ENCODE peak calls at places on chromosome 3, in seven cellular contexts. N is dorsolateral prefrontal cortex; L is CD4-positive, alpha-beta memory T cell; F is endodermal cell; Q is IMR-90; H is neural progenitor cell; Z is lower lobe of right lung. K is an unnamed sample.

GRCh38 chr3:134039161-134039862 is 9.6 kb upstream of the SLCO2A1 start:
- DNase-seq in L (no peak), Z (no peak), Q (no peak), F (peak), N (no peak), H (no peak), K (no peak)

GRCh38 chr3:73668366-73668765 is 43.6 kb upstream of the PDZRN3 start:
- DNase-seq in H (no peak), N (no peak), Z (no peak), F (no peak), L (no peak), Q (no peak), K (no peak)

GRCh38 chr3:38843898-38844297 is 27.9 kb upstream of the SCN10A start:
- DNase-seq in N (no peak), Q (peak), F (no peak), H (peak), L (no peak), Z (no peak), K (peak)

GRCh38 chr3:52891615-52892081 is 5.7 kb downstream of the STIMATE start:
- DNase-seq in H (no peak), Z (peak), Q (peak), F (no peak), N (no peak), L (no peak), K (peak)

GRCh38 chr3:110246796-110247369 is 824.7 kb upstream of the NECTIN3 start:
- DNase-seq in F (no peak), Z (no peak), L (no peak), N (no peak), H (no peak), Q (no peak), K (no peak)

GRCh38 chr3:14141602-14142315 is 16.9 kb downstream of the TMEM43 start:
- DNase-seq in N (no peak), L (no peak), Z (no peak), Q (no peak), F (no peak), H (no peak), K (no peak)

GRCh38 chr3:99925584-99925983 is 107.9 kb downstream of the CMSS1 start:
- DNase-seq in Z (peak), L (no peak), Q (peak), N (no peak), H (no peak), F (no peak), K (peak)

GRCh38 chr3:32557640-32558352 is 12.9 kb downstream of the DYNC1LI1 start:
- DNase-seq in N (no peak), L (no peak), Q (no peak), H (no peak), Z (no peak), F (no peak), K (no peak)

GRCh38 chr3:128068156-128068620 is 16.0 kb downstream of the SEC61A1 start:
- DNase-seq in Q (peak), Z (no peak), L (peak), N (no peak), H (peak), F (peak), K (no peak)

GRCh38 chr3:116446037-116446436 is 750 bp upstream of the LSAMP start:
- DNase-seq in F (no peak), Q (no peak), H (no peak), Z (no peak), N (no peak), L (no peak), K (no peak)

GRCh38 chr3:72004749-72005292 is 219.9 kb upstream of the PROK2 start:
- DNase-seq in H (no peak), Z (no peak), N (no peak), F (no peak), L (no peak), Q (peak), K (peak)

GRCh38 chr3:23743141-23743784 is 62.5 kb upstream of the UBE2E1 start:
- DNase-seq in F (peak), Q (no peak), L (no peak), N (no peak), H (peak), Z (no peak), K (no peak)

GRCh38 chr3:184258926-184259325 is 2.4 kb downstream of the CAMK2N2 start:
- DNase-seq in F (no peak), L (no peak), Z (no peak), H (no peak), Q (no peak), N (no peak), K (no peak)

GRCh38 chr3:86793786-86794185 is 197.2 kb downstream of the VGLL3 start:
- DNase-seq in H (peak), L (no peak), N (no peak), Z (no peak), Q (peak), F (no peak), K (peak)

GRCh38 chr3:160280836-160281235 is 55.6 kb downstream of the C3orf80 start:
- DNase-seq in N (no peak), F (no peak), Z (no peak), L (no peak), Q (no peak), H (no peak), K (no peak)

GRCh38 chr3:99071096-99071495 is 169.6 kb upstream of the DCBLD2 start:
- DNase-seq in L (no peak), Q (no peak), F (no peak), Z (no peak), N (no peak), H (no peak), K (no peak)

GRCh38 chr3:73955671-73956070 is 330.9 kb upstream of the PDZRN3 start:
- DNase-seq in Z (no peak), F (no peak), Q (no peak), L (no peak), H (no peak), N (no peak), K (no peak)

GRCh38 chr3:22798461-22798860 is 404.7 kb upstream of the UBE2E2 start:
- DNase-seq in N (no peak), F (no peak), Z (no peak), Q (no peak), L (no peak), H (no peak), K (no peak)

GRCh38 chr3:15462451-15462850 is 35.1 kb downstream of the EAF1 start:
- DNase-seq in L (no peak), Z (no peak), F (no peak), N (no peak), H (no peak), Q (no peak), K (no peak)

GRCh38 chr3:54853573-54854404 is 74.1 kb downstream of the LRTM1 start:
- DNase-seq in F (peak), H (peak), Z (peak), L (peak), Q (peak), N (peak), K (peak)

GRCh38 chr3:24142127-24142526 is 197.0 kb downstream of the NR1D2 start:
- DNase-seq in Z (no peak), N (no peak), H (no peak), Q (no peak), F (no peak), L (no peak), K (no peak)

GRCh38 chr3:88596451-88596850 is 446.7 kb downstream of the C3orf38 start:
- DNase-seq in H (no peak), F (no peak), Z (no peak), Q (no peak), N (no peak), L (no peak), K (no peak)

GRCh38 chr3:97863025-97863424 is 41.2 kb downstream of the CRYBG3 start:
- DNase-seq in Q (peak), F (no peak), H (no peak), L (no peak), N (no peak), Z (no peak), K (no peak)

GRCh38 chr3:37308247-37308646 is 133.9 kb upstream of the LRRFIP2 start:
- DNase-seq in F (no peak), N (no peak), H (peak), Z (no peak), L (peak), Q (peak), K (no peak)

GRCh38 chr3:196219194-196219969 is 3.0 kb downstream of the SLC51A start:
- DNase-seq in H (peak), L (peak), Q (peak), F (peak), Z (peak), N (peak), K (peak)

GRCh38 chr3:72380711-72381508 is 467.3 kb downstream of the SHQ1 start:
- DNase-seq in Z (no peak), H (no peak), F (no peak), L (no peak), Q (no peak), N (no peak), K (no peak)

GRCh38 chr3:182568206-182568605 is 225.1 kb upstream of the ATP11B start:
- DNase-seq in Q (no peak), Z (no peak), H (no peak), N (no peak), L (no peak), F (no peak), K (no peak)

GRCh38 chr3:108175352-108175751 is 46.9 kb downstream of the IFT57 start:
- DNase-seq in N (no peak), Z (no peak), L (no peak), F (no peak), Q (peak), H (no peak), K (peak)

GRCh38 chr3:69357196-69357595 is 28.7 kb downstream of the FRMD4B start:
- DNase-seq in N (no peak), L (no peak), Z (no peak), H (no peak), Q (no peak), F (no peak), K (no peak)

GRCh38 chr3:37967252-37967881 is 23.2 kb upstream of the VILL start:
- DNase-seq in L (peak), F (peak), N (peak), Z (peak), H (peak), Q (peak), K (peak)

GRCh38 chr3:53264718-53265117 is 8.9 kb upstream of the TKT start:
- DNase-seq in Z (no peak), L (no peak), H (no peak), Q (no peak), N (no peak), F (peak), K (no peak)

GRCh38 chr3:39261726-39262125 is 18.1 kb downstream of the CX3CR1 start:
- DNase-seq in F (no peak), N (no peak), L (no peak), Q (no peak), Z (no peak), H (no peak), K (no peak)

GRCh38 chr3:133757701-133758319 is 11.6 kb downstream of the TF start:
- DNase-seq in L (no peak), Z (no peak), Q (no peak), N (no peak), F (no peak), H (no peak), K (no peak)

GRCh38 chr3:105793040-105793439 is 75.8 kb downstream of the CBLB start:
- DNase-seq in L (no peak), F (no peak), N (no peak), H (peak), Q (no peak), Z (no peak), K (no peak)

GRCh38 chr3:49724586-49724985 is 835 bp upstream of the GMPPB start:
- DNase-seq in Q (peak), L (peak), N (no peak), Z (no peak), F (peak), H (peak), K (peak)

GRCh38 chr3:127614928-127615592 is 13.9 kb upstream of the PODXL2 start:
- DNase-seq in N (no peak), Z (no peak), L (no peak), H (peak), F (no peak), Q (no peak), K (peak)

GRCh38 chr3:33597257-33597689 is 120.8 kb downstream of the CLASP2 start:
- DNase-seq in H (peak), Z (no peak), Q (no peak), N (no peak), F (no peak), L (no peak), K (no peak)

GRCh38 chr3:33602829-33603228 is 115.2 kb downstream of the CLASP2 start:
- DNase-seq in F (no peak), Z (no peak), H (no peak), N (no peak), Q (no peak), L (no peak), K (no peak)
- H3K4me3 ChIP-seq in F (no peak), Z (no peak), H (no peak), N (no peak), Q (no peak), L (no peak), K (no peak)

GRCh38 chr3:10395671-10396070 is 74.8 kb upstream of the SEC13 start:
- DNase-seq in H (no peak), N (no peak), F (no peak), Q (no peak), Z (no peak), L (peak), K (no peak)
- H3K4me3 ChIP-seq in H (no peak), N (no peak), F (no peak), Q (no peak), Z (no peak), L (no peak), K (no peak)

GRCh38 chr3:125120370-125121122 is 64.7 kb upstream of the HEG1 start:
- DNase-seq in F (peak), N (peak), H (peak), L (no peak), Z (no peak), Q (no peak), K (no peak)
- H3K4me3 ChIP-seq in F (peak), N (peak), H (peak), L (no peak), Z (peak), Q (no peak), K (peak)

DNA sequence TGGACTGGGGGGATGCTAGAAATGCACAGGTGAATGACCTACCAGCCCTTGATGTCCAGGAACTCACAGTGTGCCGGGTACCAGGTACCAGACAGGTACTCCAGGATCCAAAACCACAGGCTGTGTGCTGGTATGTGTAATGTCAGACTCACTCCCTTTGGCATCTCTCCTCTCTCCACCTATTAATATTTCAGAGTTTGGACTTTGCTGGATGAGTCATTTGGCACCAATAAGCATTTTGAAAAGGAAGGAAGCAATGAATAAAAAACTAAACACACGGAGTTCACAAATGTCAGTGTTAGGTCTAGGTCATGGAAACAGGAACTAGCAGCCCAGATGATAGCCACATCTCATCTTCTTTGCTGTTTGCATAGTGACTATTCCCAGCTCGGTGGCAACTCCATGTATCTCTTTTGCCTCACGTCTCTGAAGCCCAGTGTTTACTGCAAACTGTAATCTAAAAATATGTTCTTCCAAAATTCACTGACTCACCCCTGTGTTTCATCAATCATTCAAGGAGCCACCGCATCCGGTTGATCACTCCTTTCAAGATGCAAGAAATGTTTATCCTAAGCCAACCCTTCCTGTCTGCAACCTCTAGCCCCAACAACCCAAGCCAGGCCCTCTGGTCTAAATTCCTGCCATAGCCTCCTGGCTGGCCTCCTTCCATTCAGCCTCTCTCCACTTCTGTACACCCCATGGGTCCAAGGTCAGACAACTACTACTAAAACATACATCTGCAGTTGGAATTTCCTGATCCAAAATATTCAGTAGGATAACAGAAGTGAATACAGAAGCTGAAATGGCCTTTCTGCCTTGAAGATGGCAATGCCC is 8.4 kb downstream of the ITGB5 start:
- DNase-seq in N (no peak), L (no peak), H (no peak), F (peak), Q (peak), Z (no peak), K (peak)
- H3K4me3 ChIP-seq in N (no peak), L (no peak), H (no peak), F (no peak), Q (no peak), Z (no peak), K (no peak)

GRCh38 chr3:43327184-43327950 is 41.0 kb downstream of the SNRK start:
- DNase-seq in H (no peak), F (no peak), N (no peak), Q (no peak), Z (no peak), L (no peak), K (peak)
- H3K4me3 ChIP-seq in H (no peak), F (no peak), N (no peak), Q (no peak), Z (no peak), L (no peak), K (no peak)

K was measured in foreskin fibroblast.